ENCODE peak calls at places on chromosomes 13 and 19, in five cellular contexts. L, U, F, E and X are unnamed samples.

GRCh38 chr13:42728507-42729180 is 52.7 kb upstream of the FAM216B start:
- DNase-seq in L (no peak), U (no peak), E (peak), F (no peak), X (no peak)

GRCh38 chr13:113413178-113413897 is 40.0 kb downstream of the ADPRHL1 start:
- DNase-seq in F (no peak), E (no peak), L (peak), U (no peak), X (no peak)

GRCh38 chr13:111512707-111513106 is 192.3 kb downstream of the TEX29 start:
- DNase-seq in U (no peak), E (no peak), F (no peak), L (no peak), X (no peak)

GRCh38 chr13:91087276-91087675 is 260.2 kb upstream of the MIR17HG start:
- DNase-seq in U (no peak), F (no peak), E (no peak), L (no peak), X (no peak)

GRCh38 chr13:23469901-23470525 is 36.5 kb upstream of the SACS start:
- DNase-seq in F (no peak), E (peak), U (no peak), L (no peak), X (no peak)

GRCh38 chr13:104869501-104869900 is 1666.0 kb downstream of the EFNB2 start:
- DNase-seq in U (no peak), L (no peak), E (peak), F (no peak), X (no peak)

GRCh38 chr19:41192574-41193419 is at the start of gene CYP2S1:
- DNase-seq in L (peak), F (no peak), E (no peak), U (no peak), X (no peak)

GRCh38 chr13:109955598-109955997 is 169.2 kb upstream of the IRS2 start:
- DNase-seq in E (peak), U (no peak), F (no peak), L (no peak), X (no peak)

GRCh38 chr13:47076536-47076935 is 179.7 kb upstream of the HTR2A start:
- DNase-seq in F (no peak), U (no peak), E (no peak), L (no peak), X (no peak)

GRCh38 chr13:100721885-100722512 is 47.4 kb upstream of the TMTC4 start:
- DNase-seq in E (peak), F (peak), U (no peak), L (no peak), X (peak)

GRCh38 chr13:23903906-23904280 is 6.6 kb upstream of the C1QTNF9B start:
- DNase-seq in F (no peak), E (no peak), U (no peak), L (no peak), X (no peak)

GRCh38 chr13:76929975-76930374 is 18.3 kb upstream of the ACOD1 start:
- DNase-seq in F (no peak), L (no peak), U (no peak), E (no peak), X (no peak)

GRCh38 chr13:111179908-111180756 is 65.0 kb downstream of the ARHGEF7 start:
- DNase-seq in U (no peak), E (no peak), F (no peak), L (no peak), X (no peak)

GRCh38 chr13:112567161-112567862 is 20.6 kb downstream of the TUBGCP3 start:
- DNase-seq in E (no peak), F (no peak), U (no peak), L (no peak), X (no peak)

GRCh38 chr13:33353210-33353609 is 67.7 kb upstream of the STARD13 start:
- DNase-seq in L (no peak), U (no peak), E (no peak), F (peak), X (no peak)

GRCh38 chr13:22063416-22064124 is 392.7 kb downstream of the FGF9 start:
- DNase-seq in E (no peak), U (no peak), L (peak), F (no peak), X (no peak)

GRCh38 chr13:63435668-63436275 is 2020.1 kb upstream of the PCDH20 start:
- DNase-seq in E (peak), L (no peak), F (no peak), U (no peak), X (no peak)

GRCh38 chr13:31204592-31204991 is 4.8 kb downstream of the B3GLCT start:
- DNase-seq in L (no peak), U (peak), E (peak), F (no peak), X (no peak)

GRCh38 chr19:48363810-48364563 is at the start of the genes SYNGR4 and TMEM143:
- DNase-seq in U (peak), L (peak), E (peak), F (peak), X (peak)

GRCh38 chr19:48363500-48363809 is 285 bp downstream of the TMEM143 start:
- DNase-seq in L (no peak), F (no peak), E (no peak), U (no peak), X (no peak)

GRCh38 chr19:48365602-48366001 is 1.4 kb downstream of the SYNGR4 start:
- DNase-seq in U (no peak), F (no peak), L (peak), E (no peak), X (no peak)

GRCh38 chr19:48362716-48363499 is 832 bp downstream of the TMEM143 start:
- DNase-seq in L (peak), F (peak), U (peak), E (peak), X (peak)

DNA sequence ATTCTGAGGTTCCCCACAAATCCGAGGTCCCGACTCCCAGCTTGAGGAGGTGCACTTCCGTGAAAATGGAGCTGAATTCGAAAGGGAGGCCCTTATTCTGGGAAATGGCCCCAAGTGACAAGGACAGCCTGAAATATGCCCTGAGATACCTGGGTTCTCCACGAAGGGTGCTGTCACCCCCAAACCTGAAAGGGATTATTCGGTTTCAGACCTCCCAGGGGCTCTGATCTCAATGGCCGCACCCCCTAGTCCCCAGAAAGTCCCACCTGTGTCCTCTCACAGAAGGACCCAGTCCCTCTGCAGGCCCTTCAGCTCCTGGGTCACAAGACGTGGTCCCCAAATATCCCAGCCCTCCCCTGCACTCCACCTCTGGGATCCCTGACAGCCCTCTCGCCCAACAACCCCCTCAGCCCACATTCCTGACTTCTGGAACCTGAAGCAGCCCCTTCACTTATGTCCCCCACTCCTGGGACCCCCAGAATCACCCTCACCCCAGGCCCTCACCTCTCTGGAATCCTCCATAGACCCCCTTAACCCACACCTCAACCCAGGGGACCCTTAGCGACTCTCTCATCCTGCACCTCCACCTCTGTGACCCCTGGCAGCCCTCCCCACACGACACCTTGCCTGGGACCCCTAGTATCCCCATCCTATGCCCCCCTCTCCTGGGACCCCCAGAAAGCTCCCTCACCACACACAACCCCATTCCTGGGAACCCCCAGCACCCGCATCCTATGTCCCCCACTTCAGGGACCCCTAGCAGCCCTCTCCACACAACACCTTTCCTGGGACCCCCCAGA is 597 bp downstream of the SYNGR4 start:
- DNase-seq in E (no peak), F (no peak), U (no peak), L (no peak), X (no peak)
- H3K27ac ChIP-seq in E (no peak), F (peak), U (peak), L (peak), X (peak)

GRCh38 chr19:11659612-11660011 is 62.3 kb downstream of the ZNF627 start:
- DNase-seq in E (no peak), F (no peak), U (no peak), L (no peak), X (no peak)
- H3K27ac ChIP-seq in E (no peak), F (no peak), U (no peak), L (no peak), X (no peak)

DNA sequence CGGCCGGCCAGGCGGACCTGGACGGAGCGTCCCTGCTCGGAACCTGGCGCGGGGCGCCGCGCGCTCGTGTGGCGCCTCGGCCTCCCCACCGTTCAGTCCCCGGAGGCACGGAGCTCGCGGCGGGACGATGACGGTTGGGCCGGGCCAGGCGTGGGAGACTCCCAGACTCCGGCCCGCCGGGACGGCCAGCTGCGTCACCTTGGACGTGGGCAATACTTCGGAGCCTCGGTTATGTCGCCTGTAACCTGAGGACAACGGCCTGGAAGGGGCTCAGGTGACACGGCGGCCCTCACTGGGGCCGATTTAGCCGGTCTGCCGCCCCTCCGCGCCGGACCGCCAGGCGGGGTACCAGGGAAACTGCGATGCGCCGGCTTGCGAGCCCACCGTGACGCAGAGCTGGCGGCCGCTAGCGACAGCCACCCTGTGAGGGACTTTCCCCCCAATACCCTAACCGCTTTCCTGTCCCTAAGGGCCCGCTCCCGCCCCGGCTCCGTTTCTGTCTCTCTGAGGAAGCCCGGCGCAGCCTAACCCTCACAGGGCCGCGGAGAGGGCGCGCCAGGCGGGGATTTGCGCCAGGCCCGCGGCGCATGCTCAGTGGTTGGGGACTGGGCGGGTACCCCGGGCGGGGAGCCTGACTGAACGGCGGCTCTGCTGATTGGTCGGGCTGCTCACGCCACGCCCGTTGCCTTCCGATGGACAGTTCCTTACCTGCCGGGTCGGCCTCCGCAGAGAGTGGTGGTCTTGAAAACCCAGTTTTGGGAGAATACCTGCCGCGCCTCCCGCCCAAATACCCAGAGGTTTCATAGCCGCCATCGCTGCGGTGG is 109.5 kb upstream of the DOCK9 start:
- DNase-seq in F (peak), L (peak), E (peak), U (peak), X (peak)
- H3K27ac ChIP-seq in F (peak), L (peak), E (peak), U (peak), X (peak)

DNA sequence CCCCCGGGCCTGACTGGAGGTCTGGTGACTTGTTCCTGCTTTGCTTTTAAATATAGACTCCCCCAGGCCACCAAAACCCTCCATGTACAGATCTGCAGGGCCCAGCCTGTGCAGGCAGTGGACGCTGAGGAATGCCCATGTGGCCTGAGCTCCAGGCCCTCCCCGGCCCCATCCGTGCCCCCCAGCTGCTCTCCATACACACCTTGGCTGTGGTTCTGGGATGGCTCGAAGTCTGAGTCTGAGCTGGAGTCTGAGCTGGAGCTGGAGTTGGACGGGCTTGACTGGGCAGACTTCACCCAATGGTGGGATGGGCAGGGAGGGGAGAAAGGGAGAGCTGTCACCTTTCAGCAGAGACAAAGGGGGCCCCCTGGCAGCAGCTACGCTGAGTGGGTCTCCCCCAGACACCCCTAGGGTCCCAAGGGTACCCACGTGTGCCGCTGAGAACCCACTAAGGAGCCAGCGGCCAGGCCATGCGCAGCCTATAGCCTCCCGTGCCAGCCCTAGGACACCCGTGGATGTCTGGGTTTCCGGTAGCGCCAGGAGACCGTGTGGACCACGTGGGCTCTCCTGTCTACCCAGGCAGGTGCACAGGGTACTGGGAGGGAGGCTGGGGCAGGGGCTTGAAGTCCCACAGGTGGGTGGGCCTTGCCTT is 61.9 kb downstream of the MLLT1 start:
- DNase-seq in F (no peak), U (no peak), E (no peak), L (no peak), X (no peak)
- H3K27ac ChIP-seq in F (peak), U (no peak), E (no peak), L (no peak), X (no peak)

GRCh38 chr19:8525401-8525684 is 11.4 kb upstream of the ZNF414 start:
- DNase-seq in U (no peak), F (no peak), L (peak), E (no peak), X (no peak)
- H3K27ac ChIP-seq in U (peak), F (peak), L (peak), E (peak), X (peak)

GRCh38 chr13:93984876-93985275 is 494.6 kb downstream of the DCT start:
- DNase-seq in F (no peak), U (no peak), E (no peak), L (no peak), X (no peak)

GRCh38 chr13:93977986-93978385 is 501.5 kb downstream of the DCT start:
- DNase-seq in U (no peak), F (no peak), E (peak), L (no peak), X (no peak)

GRCh38 chr13:93984070-93984469 is 495.4 kb downstream of the DCT start:
- DNase-seq in U (no peak), L (no peak), E (no peak), F (no peak), X (no peak)

GRCh38 chr13:93982189-93982918 is 497.1 kb downstream of the DCT start:
- DNase-seq in U (no peak), E (no peak), F (no peak), L (no peak), X (no peak)

DNA sequence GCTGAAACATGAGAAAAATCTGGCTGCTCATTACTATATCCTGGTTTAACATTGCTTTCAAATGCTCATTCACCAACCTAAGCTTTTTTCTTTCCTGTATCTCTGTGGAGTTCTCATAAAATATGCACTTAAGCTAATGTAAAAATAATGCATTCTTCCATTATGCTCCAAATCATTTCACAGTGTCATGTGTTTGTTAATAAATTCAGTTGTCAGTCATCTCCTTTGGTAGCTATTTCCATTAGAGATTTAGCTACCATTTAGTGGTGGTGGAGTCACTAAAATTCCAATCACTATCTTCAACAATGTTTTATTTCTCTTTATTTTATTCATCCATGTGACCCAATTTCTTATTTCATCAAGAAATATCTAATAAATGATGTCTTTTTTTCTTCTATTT is 497.9 kb downstream of the DCT start:
- DNase-seq in L (no peak), U (no peak), E (no peak), F (no peak), X (no peak)
- H3K27ac ChIP-seq in L (no peak), U (no peak), E (no peak), F (no peak), X (no peak)

DNA sequence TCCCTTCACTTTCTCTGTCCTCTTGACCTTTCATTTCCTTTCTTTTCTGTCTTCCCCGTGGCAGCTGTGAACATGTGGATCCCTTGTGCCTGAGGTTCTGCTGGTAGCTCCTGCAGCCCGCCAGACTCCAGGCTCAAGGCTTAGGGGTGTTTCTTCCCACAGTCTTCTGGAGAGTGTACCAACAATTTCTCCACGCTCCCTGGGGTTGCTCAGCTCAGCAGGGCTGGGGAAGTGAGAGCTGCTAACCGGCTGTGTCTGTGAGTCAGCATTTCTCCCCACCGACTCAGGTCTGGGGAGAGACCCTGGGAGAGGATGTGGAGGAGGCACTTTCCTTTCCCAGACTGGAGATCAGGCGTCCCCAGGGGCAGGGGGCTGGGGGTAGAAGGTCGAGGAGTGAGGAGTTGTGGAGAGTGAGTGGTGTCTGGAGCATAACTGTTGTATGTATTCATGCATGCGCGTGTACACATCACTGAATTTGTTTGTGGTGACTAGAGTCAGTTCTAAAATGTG is 193.6 kb downstream of the KCNRG start:
- DNase-seq in U (no peak), L (no peak), E (peak), F (peak), X (peak)
- H3K27ac ChIP-seq in U (no peak), L (no peak), E (peak), F (no peak), X (no peak)

GRCh38 chr19:48968179-48968661 is 3.1 kb downstream of the FTL start:
- DNase-seq in L (no peak), F (no peak), E (no peak), U (no peak), X (no peak)

GRCh38 chr19:48970923-48971395 is 5.8 kb downstream of the FTL start:
- DNase-seq in L (peak), E (peak), U (no peak), F (peak), X (peak)

GRCh38 chr19:48970139-48970766 is 5.1 kb downstream of the FTL start:
- DNase-seq in E (no peak), U (no peak), L (peak), F (no peak), X (no peak)

GRCh38 chr19:48968813-48969218 is 3.7 kb downstream of the FTL start:
- DNase-seq in E (no peak), U (no peak), F (no peak), L (peak), X (no peak)

GRCh38 chr19:48969276-48970138 is 4.4 kb downstream of the FTL start:
- DNase-seq in F (no peak), E (no peak), L (peak), U (no peak), X (no peak)
- H3K27ac ChIP-seq in F (no peak), E (no peak), L (no peak), U (no peak), X (no peak)